ENCODE peak calls at places on chromosomes 5 and 9, in five cellular contexts. Z is AG09319, O is H9, D is foreskin keratinocyte, U is GM23338. H is an unnamed sample.

GRCh38 chr5:109412981-109413402 is 3.2 kb upstream of the PJA2 start:
- DNase-seq in Z (no peak), O (no peak), D (no peak), U (no peak), H (no peak)

GRCh38 chr5:169160405-169160901 is 140.5 kb downstream of the SLIT3 start:
- DNase-seq in Z (peak; percentile 38), O (no peak), D (no peak), U (peak; percentile 47), H (no peak)

GRCh38 chr5:151157426-151158286 is at the start of gene ANXA6:
- DNase-seq in Z (no peak), O (peak; percentile 89), D (peak; percentile 21), U (peak; percentile 92), H (peak; percentile 74)

GRCh38 chr5:144315994-144316634 is 145.4 kb downstream of the KCTD16 start:
- DNase-seq in Z (no peak), O (no peak), D (no peak), U (no peak), H (no peak)

GRCh38 chr9:129250786-129251185 is 72.7 kb upstream of the IER5L start:
- DNase-seq in Z (no peak), O (no peak), D (peak; percentile 34), U (no peak), H (no peak)

GRCh38 chr9:83336696-83337095 is 201.5 kb downstream of the FRMD3 start:
- DNase-seq in Z (no peak), O (no peak), D (no peak), U (no peak), H (no peak)

GRCh38 chr5:56534102-56534501 is 281.2 kb upstream of the MAP3K1 start:
- DNase-seq in Z (no peak), O (no peak), D (peak; percentile 69), U (no peak), H (no peak)

GRCh38 chr5:72465068-72465467 is 42.1 kb downstream of the ZNF366 start:
- DNase-seq in Z (no peak), O (no peak), D (no peak), U (no peak), H (no peak)

GRCh38 chr9:107539427-107540154 is 50.0 kb upstream of the KLF4 start:
- DNase-seq in Z (no peak), O (peak; percentile 71), D (no peak), U (peak; percentile 80), H (no peak)

GRCh38 chr5:137666109-137666850 is 69.6 kb downstream of the KLHL3 start:
- DNase-seq in Z (peak; percentile 7), O (no peak), D (no peak), U (no peak), H (no peak)

GRCh38 chr9:111715471-111715870 is 54.1 kb downstream of the GNG10 start:
- DNase-seq in Z (no peak), O (no peak), D (no peak), U (no peak), H (no peak)

DNA sequence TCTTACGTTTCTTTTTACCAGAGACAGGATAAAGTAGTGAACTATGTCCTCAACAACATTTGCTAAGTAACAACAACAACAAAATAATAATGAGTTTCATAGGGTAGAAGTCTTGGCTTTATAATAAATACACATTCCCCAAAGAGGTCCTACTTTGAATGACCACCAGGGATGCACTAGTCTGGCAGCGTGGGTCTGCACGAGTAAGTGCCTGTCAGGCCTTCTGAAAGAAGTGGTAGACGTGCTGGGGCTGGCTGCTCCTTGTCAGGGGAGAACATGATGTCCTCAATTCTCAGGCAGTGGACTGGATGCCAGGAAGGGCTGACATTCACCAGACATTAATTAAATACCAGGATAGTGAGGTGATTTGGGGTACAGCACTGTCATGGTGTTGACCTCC is 331.1 kb downstream of the TMEM38B start:
- DNase-seq in Z (no peak), O (peak; percentile 28), D (no peak), U (peak; percentile 36), H (no peak)
- TF ChIP-seq CTCF in Z (no peak), O (peak; percentile 49), D (peak; percentile 42), U (peak; percentile 11), H (peak; percentile 51)

GRCh38 chr5:8844206-8844605 is 701.7 kb downstream of the SEMA5A start:
- DNase-seq in Z (no peak), O (no peak), D (no peak), U (no peak), H (no peak)

GRCh38 chr5:8844847-8845246 is 701.0 kb downstream of the SEMA5A start:
- DNase-seq in Z (no peak), O (no peak), D (no peak), U (no peak), H (no peak)

GRCh38 chr5:8845316-8845715 is 700.6 kb downstream of the SEMA5A start:
- DNase-seq in Z (no peak), O (no peak), D (no peak), U (no peak), H (no peak)

GRCh38 chr5:8843766-8844165 is 702.1 kb downstream of the SEMA5A start:
- DNase-seq in Z (peak; percentile 69), O (no peak), D (no peak), U (no peak), H (no peak)

GRCh38 chr5:8842906-8843590 is 702.8 kb downstream of the SEMA5A start:
- DNase-seq in Z (peak; percentile 36), O (no peak), D (no peak), U (no peak), H (no peak)
- TF ChIP-seq CTCF in Z (peak; percentile 70), O (peak; percentile 41), D (peak; percentile 50), U (peak; percentile 47), H (no peak)

GRCh38 chr5:133287500-133287899 is 235.7 kb downstream of the HSPA4 start:
- DNase-seq in Z (no peak), O (peak; percentile 67), D (no peak), U (peak; percentile 43), H (peak; percentile 60)
- TF ChIP-seq CTCF in Z (peak; percentile 53), O (peak; percentile 66), D (peak; percentile 56), U (peak; percentile 71), H (no peak)

DNA sequence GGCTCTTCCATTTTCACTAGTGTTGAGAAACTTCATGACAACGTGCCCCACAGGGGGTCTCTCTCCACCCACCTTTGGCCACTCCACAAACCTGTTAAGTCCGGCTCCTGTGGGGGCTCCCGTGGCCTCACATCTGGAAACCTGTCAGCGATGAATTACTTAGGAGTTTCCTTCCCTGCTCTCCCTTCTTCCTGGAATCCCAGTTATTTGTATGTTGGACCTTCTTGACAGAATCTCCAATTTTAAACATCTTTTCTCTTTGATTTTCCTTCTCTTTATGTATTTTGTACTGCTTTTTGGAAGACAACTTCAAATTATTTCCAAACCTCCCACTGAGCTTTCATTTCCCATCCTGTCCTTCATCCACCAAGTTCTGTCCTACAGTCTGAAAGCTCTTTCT is 55.1 kb upstream of the NRARP start:
- DNase-seq in Z (no peak), O (no peak), D (no peak), U (no peak), H (no peak)
- TF ChIP-seq CTCF in Z (no peak), O (no peak), D (no peak), U (no peak), H (no peak)

GRCh38 chr9:131580358-131580757 is 35.0 kb downstream of the PRRT1B start:
- DNase-seq in Z (no peak), O (no peak), D (no peak), U (no peak), H (no peak)
- TF ChIP-seq CTCF in Z (no peak), O (no peak), D (no peak), U (no peak), H (no peak)

DNA sequence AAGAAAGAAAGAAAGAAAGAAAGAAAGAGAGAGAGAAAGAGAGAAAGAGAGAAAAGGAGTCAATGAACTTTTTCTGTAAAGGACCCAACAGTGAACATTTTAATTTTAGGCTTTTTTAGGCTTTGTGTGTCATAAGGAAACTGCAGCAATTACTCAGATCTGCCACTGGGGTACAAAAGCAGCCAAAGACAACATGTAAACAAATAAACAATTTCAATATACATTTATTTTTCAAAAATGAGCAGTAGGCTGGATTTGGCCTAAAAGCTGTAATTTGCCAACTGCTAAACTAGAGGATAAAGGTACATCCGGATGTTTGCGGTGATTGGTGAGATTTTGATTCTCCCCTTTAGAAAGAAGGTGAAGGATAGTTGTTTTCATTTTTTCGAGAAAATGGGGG is 143.6 kb downstream of the CEMIP2 start:
- DNase-seq in Z (no peak), O (no peak), D (no peak), U (peak; percentile 22), H (no peak)
- TF ChIP-seq CTCF in Z (no peak), O (peak; percentile 38), D (no peak), U (no peak), H (peak; percentile 40)

DNA sequence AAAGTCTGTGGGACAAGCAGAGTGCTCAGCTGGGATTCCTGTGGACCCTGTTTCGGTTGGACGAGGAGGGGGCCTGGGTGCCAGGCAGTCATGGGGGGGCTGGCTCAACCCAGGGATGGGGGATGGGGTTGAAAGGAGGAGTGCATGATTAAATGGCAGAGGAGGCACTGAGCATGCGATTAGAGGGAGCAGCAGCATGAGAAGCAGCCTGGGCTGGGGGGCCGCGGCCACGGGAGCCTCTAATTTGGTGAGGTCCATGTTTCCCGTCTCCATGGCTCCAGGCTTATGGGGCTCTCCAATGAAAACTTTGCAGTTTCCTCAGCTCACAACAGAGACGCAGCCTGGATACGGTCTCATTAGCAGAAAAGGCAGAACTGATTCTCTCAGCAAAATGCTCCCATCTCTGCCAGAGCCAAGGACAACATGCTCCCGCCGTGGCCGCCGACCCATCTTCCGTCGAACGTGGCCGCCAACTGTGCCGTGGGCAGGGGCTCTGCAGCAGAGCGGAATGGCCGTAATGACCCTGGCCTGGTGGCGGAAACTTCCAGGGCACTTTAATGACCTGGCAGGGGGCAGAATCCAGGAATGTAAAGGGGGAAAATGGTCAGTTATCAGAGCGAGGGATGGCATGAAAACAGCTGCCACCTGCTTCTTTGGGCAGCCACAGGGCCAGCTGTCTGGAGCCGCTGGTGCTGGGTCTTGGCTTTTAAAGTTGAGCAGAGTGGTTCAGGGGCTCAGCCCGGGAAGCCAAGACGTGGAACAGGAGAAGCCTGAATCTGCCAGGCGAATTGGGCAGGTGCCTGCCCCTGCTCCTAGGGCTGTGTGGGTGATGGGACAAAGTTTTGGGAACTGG is 76.4 kb downstream of the COL5A1 start:
- DNase-seq in Z (no peak), O (no peak), D (no peak), U (no peak), H (no peak)
- TF ChIP-seq CTCF in Z (no peak), O (no peak), D (no peak), U (no peak), H (no peak)

H was measured in endothelial cell.